ENCODE peak calls at places on chromosomes 2 and 18, in six cellular contexts. One of them, this sample, is unnamed.
A peak's percentile ranks its signal among the peaks of the same experiment; 100 is the strongest.

GRCh38 chr18:9259148-9259547 is 75.4 kb upstream of the TWSG1 start:
- DNase-seq in epithelial cell of esophagus: no peak
- DNase-seq in HCT116: no peak
- DNase-seq in left ventricle myocardium inferior: no peak
- DNase-seq in fibroblast of the aortic adventitia: no peak
- DNase-seq in small intestine: no peak
- DNase-seq in this sample: no peak

GRCh38 chr2:144479138-144479537 is 40.8 kb downstream of the ZEB2 start:
- DNase-seq in HCT116: no peak
- DNase-seq in small intestine: no peak
- DNase-seq in fibroblast of the aortic adventitia: peak; percentile 86
- DNase-seq in epithelial cell of esophagus: peak; percentile 32
- DNase-seq in left ventricle myocardium inferior: no peak
- DNase-seq in this sample: peak; percentile 63

GRCh38 chr2:70403267-70404053 is 101.6 kb upstream of the FAM136A start:
- DNase-seq in small intestine: peak; percentile 80
- DNase-seq in left ventricle myocardium inferior: no peak
- DNase-seq in epithelial cell of esophagus: no peak
- DNase-seq in fibroblast of the aortic adventitia: no peak
- DNase-seq in HCT116: no peak
- DNase-seq in this sample: no peak

GRCh38 chr2:232891621-232892071 is 21.6 kb downstream of the SNORC start:
- DNase-seq in HCT116: no peak
- DNase-seq in fibroblast of the aortic adventitia: peak; percentile 83
- DNase-seq in small intestine: no peak
- DNase-seq in epithelial cell of esophagus: peak; percentile 85
- DNase-seq in left ventricle myocardium inferior: no peak
- DNase-seq in this sample: peak; percentile 39

GRCh38 chr2:176491172-176491904 is 222.1 kb downstream of the MTX2 start:
- DNase-seq in fibroblast of the aortic adventitia: peak; percentile 95
- DNase-seq in small intestine: no peak
- DNase-seq in HCT116: no peak
- DNase-seq in epithelial cell of esophagus: peak; percentile 99
- DNase-seq in left ventricle myocardium inferior: peak; percentile 78
- DNase-seq in this sample: peak; percentile 90

GRCh38 chr2:102619414-102620319 is at the start of gene SLC9A2:
- DNase-seq in fibroblast of the aortic adventitia: no peak
- DNase-seq in small intestine: peak; percentile 60
- DNase-seq in left ventricle myocardium inferior: peak; percentile 14
- DNase-seq in epithelial cell of esophagus: peak; percentile 16
- DNase-seq in HCT116: no peak
- DNase-seq in this sample: no peak

GRCh38 chr18:69947361-69948106 is at the start of gene CD226:
- DNase-seq in left ventricle myocardium inferior: no peak
- DNase-seq in small intestine: peak; percentile 27
- DNase-seq in fibroblast of the aortic adventitia: no peak
- DNase-seq in epithelial cell of esophagus: no peak
- DNase-seq in HCT116: no peak
- DNase-seq in this sample: no peak

GRCh38 chr18:407168-407567 is 93.3 kb downstream of the COLEC12 start:
- DNase-seq in HCT116: no peak
- DNase-seq in left ventricle myocardium inferior: no peak
- DNase-seq in fibroblast of the aortic adventitia: peak; percentile 55
- DNase-seq in small intestine: no peak
- DNase-seq in epithelial cell of esophagus: no peak
- DNase-seq in this sample: no peak

GRCh38 chr2:96305979-96306308 is 598 bp upstream of the SNRNP200 start:
- DNase-seq in left ventricle myocardium inferior: no peak
- DNase-seq in HCT116: no peak
- DNase-seq in small intestine: no peak
- DNase-seq in epithelial cell of esophagus: no peak
- DNase-seq in fibroblast of the aortic adventitia: no peak
- DNase-seq in this sample: no peak

GRCh38 chr2:160111951-160112798 is 49.8 kb upstream of the PLA2R1 start:
- DNase-seq in HCT116: no peak
- DNase-seq in small intestine: no peak
- DNase-seq in epithelial cell of esophagus: no peak
- DNase-seq in left ventricle myocardium inferior: no peak
- DNase-seq in fibroblast of the aortic adventitia: no peak
- DNase-seq in this sample: no peak

GRCh38 chr18:68449292-68449691 is 265.6 kb downstream of the TMX3 start:
- DNase-seq in left ventricle myocardium inferior: no peak
- DNase-seq in small intestine: no peak
- DNase-seq in epithelial cell of esophagus: peak; percentile 24
- DNase-seq in HCT116: no peak
- DNase-seq in fibroblast of the aortic adventitia: peak; percentile 90
- DNase-seq in this sample: no peak

GRCh38 chr18:60549338-60549960 is 176.9 kb upstream of the MC4R start:
- DNase-seq in HCT116: peak; percentile 66
- DNase-seq in left ventricle myocardium inferior: no peak
- DNase-seq in fibroblast of the aortic adventitia: peak; percentile 88
- DNase-seq in small intestine: peak; percentile 47
- DNase-seq in epithelial cell of esophagus: peak; percentile 78
- DNase-seq in this sample: peak; percentile 49

GRCh38 chr2:71880846-71881610 is 266.6 kb downstream of the CYP26B1 start:
- DNase-seq in fibroblast of the aortic adventitia: peak; percentile 79
- DNase-seq in left ventricle myocardium inferior: peak; percentile 58
- DNase-seq in HCT116: peak; percentile 53
- DNase-seq in epithelial cell of esophagus: peak; percentile 60
- DNase-seq in small intestine: no peak
- DNase-seq in this sample: no peak

GRCh38 chr2:64456298-64456697 is 2.3 kb downstream of the LGALSL start:
- DNase-seq in HCT116: no peak
- DNase-seq in epithelial cell of esophagus: no peak
- DNase-seq in fibroblast of the aortic adventitia: no peak
- DNase-seq in small intestine: no peak
- DNase-seq in left ventricle myocardium inferior: no peak
- DNase-seq in this sample: no peak

DNA sequence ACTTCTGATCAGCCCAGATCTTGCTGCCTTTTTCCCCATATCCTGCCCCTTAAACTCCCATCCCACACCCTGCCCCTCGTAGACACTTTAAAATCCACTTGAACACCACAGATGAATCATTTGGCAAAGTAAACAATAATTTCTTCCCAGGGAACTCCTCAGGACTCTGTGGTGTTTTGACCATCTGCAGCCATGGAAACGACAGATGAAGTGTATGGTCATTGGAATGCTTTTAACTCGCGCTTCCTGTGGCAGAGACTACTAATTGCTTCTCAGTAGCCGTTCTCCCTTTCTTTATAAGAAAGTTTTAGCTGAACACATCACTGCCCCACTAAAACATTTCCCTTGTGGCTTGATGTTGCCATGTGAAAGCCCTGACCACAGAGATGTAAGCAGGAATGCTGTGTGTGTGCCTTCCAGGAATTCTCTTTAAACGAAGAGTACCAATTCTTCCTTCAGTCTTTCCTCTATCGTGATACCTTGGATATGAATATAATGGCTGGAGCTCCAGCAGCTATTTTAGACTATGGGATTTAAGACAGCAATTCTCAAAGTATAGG is 92.7 kb upstream of the PARD3B start:
- DNase-seq in left ventricle myocardium inferior: no peak
- DNase-seq in fibroblast of the aortic adventitia: peak; percentile 85
- DNase-seq in epithelial cell of esophagus: peak; percentile 91
- DNase-seq in HCT116: peak; percentile 23
- DNase-seq in small intestine: peak; percentile 61
- DNase-seq in this sample: peak; percentile 99
- H3K4me3 ChIP-seq in left ventricle myocardium inferior: no peak overlapping the region
- H3K4me3 ChIP-seq in fibroblast of the aortic adventitia: no peak overlapping the region
- H3K4me3 ChIP-seq in epithelial cell of esophagus: no peak overlapping the region
- H3K4me3 ChIP-seq in HCT116: no peak overlapping the region
- H3K4me3 ChIP-seq in small intestine: no peak overlapping the region
- H3K4me3 ChIP-seq in this sample: no peak overlapping the region

DNA sequence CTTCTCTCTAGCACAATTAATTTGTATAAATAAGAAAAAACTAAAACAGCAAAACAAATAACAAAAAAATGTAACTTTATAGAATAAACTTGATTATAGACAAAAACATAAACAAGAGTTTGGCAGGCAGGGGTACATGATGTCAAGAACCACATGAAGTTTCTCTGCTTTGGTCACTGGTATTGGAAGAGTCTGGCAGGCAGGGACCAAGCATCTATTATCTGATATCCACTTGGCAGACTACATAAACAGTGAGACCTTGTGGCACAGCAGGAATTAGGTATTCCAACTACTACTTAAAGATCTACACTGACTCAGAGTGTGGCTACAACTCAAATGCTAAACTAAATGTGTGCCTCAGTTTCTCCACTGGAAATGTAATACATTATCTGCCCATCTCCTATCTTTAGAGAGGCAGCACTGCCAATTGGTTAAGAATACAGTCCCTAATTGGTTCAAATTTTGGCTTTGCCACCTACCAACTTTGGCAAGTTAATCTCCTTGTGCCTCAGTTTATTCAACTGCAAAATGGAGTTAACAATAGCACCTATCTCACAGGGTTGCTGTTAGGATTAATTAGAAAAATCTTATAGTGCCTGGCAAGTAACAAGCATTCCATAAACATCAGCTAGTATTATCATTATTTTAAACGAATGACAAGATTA is 2.7 kb downstream of the MAP4K3 start:
- DNase-seq in fibroblast of the aortic adventitia: peak; percentile 30
- DNase-seq in HCT116: no peak
- DNase-seq in epithelial cell of esophagus: no peak
- DNase-seq in small intestine: no peak
- DNase-seq in left ventricle myocardium inferior: no peak
- DNase-seq in this sample: no peak
- H3K4me3 ChIP-seq in fibroblast of the aortic adventitia: peak overlapping the region; percentile 38
- H3K4me3 ChIP-seq in HCT116: no peak overlapping the region
- H3K4me3 ChIP-seq in epithelial cell of esophagus: no peak overlapping the region
- H3K4me3 ChIP-seq in small intestine: no peak overlapping the region
- H3K4me3 ChIP-seq in left ventricle myocardium inferior: peak overlapping the region; percentile 95
- H3K4me3 ChIP-seq in this sample: no peak overlapping the region

DNA sequence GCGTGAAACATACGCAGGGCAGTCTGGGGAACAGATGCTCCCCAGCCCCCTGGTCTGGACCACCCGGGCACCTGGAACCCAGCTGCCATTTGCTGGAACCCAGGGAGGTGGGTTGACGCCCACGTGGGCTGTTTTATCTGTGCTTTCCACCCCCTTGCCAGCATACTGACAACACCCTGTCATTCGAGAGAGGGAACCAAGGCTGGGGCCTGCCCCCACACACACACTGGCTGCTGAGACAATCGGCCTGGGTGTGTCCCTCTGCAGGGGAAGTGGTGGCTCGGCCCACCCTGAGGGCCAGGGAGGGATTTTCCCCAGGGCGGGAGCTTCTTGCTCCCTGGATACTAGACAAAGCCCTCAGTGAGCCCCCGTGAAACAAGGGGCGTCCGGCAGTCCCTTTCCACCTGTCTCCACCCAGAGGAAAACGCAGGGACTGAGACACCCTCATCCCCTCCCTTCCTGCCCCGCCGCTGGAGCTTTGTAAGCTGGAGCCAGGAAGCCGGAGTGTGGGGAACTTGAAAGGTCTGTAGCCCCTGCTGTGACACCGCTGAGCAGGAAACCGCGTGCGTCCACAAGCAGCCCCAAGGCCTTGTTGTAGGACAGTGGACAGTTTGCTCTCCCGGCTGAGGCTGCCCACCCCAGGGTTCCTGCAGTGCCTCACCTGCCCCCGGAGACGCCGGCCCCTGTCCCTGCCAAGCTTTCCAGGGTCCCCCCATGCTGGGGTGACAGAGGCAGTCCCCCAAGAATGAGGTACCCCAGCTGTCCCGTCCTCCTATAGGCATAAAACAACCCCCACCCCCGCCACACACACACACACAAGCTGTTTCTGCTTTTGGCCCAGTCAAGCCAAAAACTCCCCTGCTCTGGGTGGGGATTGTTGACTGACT is 14.1 kb upstream of the KLF11 start:
- DNase-seq in fibroblast of the aortic adventitia: no peak
- DNase-seq in small intestine: no peak
- DNase-seq in epithelial cell of esophagus: peak; percentile 38
- DNase-seq in HCT116: no peak
- DNase-seq in left ventricle myocardium inferior: peak; percentile 73
- DNase-seq in this sample: no peak
- H3K4me3 ChIP-seq in fibroblast of the aortic adventitia: no peak overlapping the region
- H3K4me3 ChIP-seq in small intestine: no peak overlapping the region
- H3K4me3 ChIP-seq in epithelial cell of esophagus: no peak overlapping the region
- H3K4me3 ChIP-seq in HCT116: no peak overlapping the region
- H3K4me3 ChIP-seq in left ventricle myocardium inferior: peak overlapping the region; percentile 36
- H3K4me3 ChIP-seq in this sample: no peak overlapping the region

GRCh38 chr2:86226069-86226468 is 26.8 kb downstream of the MRPL35 start:
- DNase-seq in fibroblast of the aortic adventitia: no peak
- DNase-seq in left ventricle myocardium inferior: no peak
- DNase-seq in small intestine: no peak
- DNase-seq in HCT116: no peak
- DNase-seq in epithelial cell of esophagus: no peak
- DNase-seq in this sample: no peak

GRCh38 chr2:86224645-86225355 is 25.5 kb downstream of the MRPL35 start:
- DNase-seq in epithelial cell of esophagus: no peak
- DNase-seq in left ventricle myocardium inferior: no peak
- DNase-seq in small intestine: no peak
- DNase-seq in fibroblast of the aortic adventitia: peak; percentile 23
- DNase-seq in HCT116: no peak
- DNase-seq in this sample: no peak

GRCh38 chr2:86223682-86224560 is 24.7 kb downstream of the MRPL35 start:
- DNase-seq in left ventricle myocardium inferior: no peak
- DNase-seq in HCT116: no peak
- DNase-seq in small intestine: no peak
- DNase-seq in epithelial cell of esophagus: peak; percentile 35
- DNase-seq in fibroblast of the aortic adventitia: peak; percentile 81
- DNase-seq in this sample: no peak

GRCh38 chr2:86226780-86227520 is 27.7 kb downstream of the MRPL35 start:
- DNase-seq in small intestine: no peak
- DNase-seq in HCT116: no peak
- DNase-seq in left ventricle myocardium inferior: no peak
- DNase-seq in fibroblast of the aortic adventitia: no peak
- DNase-seq in epithelial cell of esophagus: no peak
- DNase-seq in this sample: no peak

GRCh38 chr2:86225581-86225980 is 26.3 kb downstream of the MRPL35 start:
- DNase-seq in small intestine: no peak
- DNase-seq in epithelial cell of esophagus: no peak
- DNase-seq in HCT116: no peak
- DNase-seq in fibroblast of the aortic adventitia: peak; percentile 63
- DNase-seq in left ventricle myocardium inferior: peak; percentile 77
- DNase-seq in this sample: no peak
- H3K4me3 ChIP-seq in small intestine: no peak overlapping the region
- H3K4me3 ChIP-seq in epithelial cell of esophagus: no peak overlapping the region
- H3K4me3 ChIP-seq in HCT116: no peak overlapping the region
- H3K4me3 ChIP-seq in fibroblast of the aortic adventitia: no peak overlapping the region
- H3K4me3 ChIP-seq in left ventricle myocardium inferior: peak overlapping the region; percentile 46
- H3K4me3 ChIP-seq in this sample: no peak overlapping the region

DNA sequence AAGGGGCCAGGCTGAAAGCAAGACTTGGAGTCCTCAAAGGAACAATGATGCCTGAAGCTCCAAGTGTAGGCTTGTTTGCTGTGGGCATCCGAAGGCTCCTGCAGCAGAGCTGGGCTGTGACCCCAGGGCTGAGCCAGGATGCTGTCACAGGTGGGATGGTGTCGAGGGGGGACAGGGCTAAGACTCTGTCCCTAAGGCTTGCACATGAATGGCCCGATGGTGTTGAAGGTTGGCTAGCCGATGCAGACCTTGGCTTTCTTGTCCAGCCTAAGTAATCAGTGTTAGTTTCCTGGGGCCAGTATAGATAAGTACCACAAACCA is 251.0 kb downstream of the NDUFA10 start:
- DNase-seq in left ventricle myocardium inferior: no peak
- DNase-seq in small intestine: no peak
- DNase-seq in fibroblast of the aortic adventitia: no peak
- DNase-seq in epithelial cell of esophagus: no peak
- DNase-seq in HCT116: no peak
- DNase-seq in this sample: no peak
- H3K4me3 ChIP-seq in left ventricle myocardium inferior: no peak overlapping the region
- H3K4me3 ChIP-seq in small intestine: no peak overlapping the region
- H3K4me3 ChIP-seq in fibroblast of the aortic adventitia: no peak overlapping the region
- H3K4me3 ChIP-seq in epithelial cell of esophagus: no peak overlapping the region
- H3K4me3 ChIP-seq in HCT116: no peak overlapping the region
- H3K4me3 ChIP-seq in this sample: no peak overlapping the region

This sample was measured in kidney epithelial cell.